ENCODE peak calls at places on chromosomes 1 and 21, in ten cellular contexts. I is neuronal stem cell; A is GOT3; Z is fibroblast of the conjunctiva; U is fibroblast of mammary gland; S is GM12864; J is BE2C; L is posterior vena cava; K is stimulated activated CD4-positive, alpha-beta T cell treated with anti-CD3 and anti-CD28 coated beads, TNF-alpha, amount 100 ng/mL, for 1 hour; T is NB4. H is an unnamed sample.

GRCh38 chr1:224879404-224879803 is 50.1 kb upstream of the DNAH14 start:
- DNase-seq in I (no peak), A (no peak), Z (no peak), U (peak; percentile 67), S (no peak), J (no peak), L (no peak), K (no peak), T (no peak), H (no peak)

GRCh38 chr1:229430761-229431269 is 3.1 kb downstream of the ACTA1 start:
- DNase-seq in I (peak; percentile 50), A (no peak), Z (peak; percentile 10), U (peak; percentile 38), S (no peak), J (no peak), L (no peak), K (no peak), T (peak; percentile 74), H (peak; percentile 75)

GRCh38 chr1:107477233-107477632 is 336.4 kb downstream of the NTNG1 start:
- DNase-seq in I (no peak), A (no peak), Z (no peak), U (peak; percentile 2), S (no peak), J (peak; percentile 31), L (no peak), K (no peak), T (peak; percentile 33), H (no peak)

GRCh38 chr21:45365608-45366241 is 39.2 kb upstream of the COL18A1 start:
- DNase-seq in I (no peak), A (no peak), Z (no peak), U (peak; percentile 55), S (no peak), J (no peak), L (no peak), K (no peak), T (no peak), H (no peak)

GRCh38 chr1:34433099-34433498 is 256.4 kb downstream of the C1orf94 start:
- DNase-seq in I (no peak), A (no peak), Z (no peak), U (no peak), S (no peak), J (no peak), L (no peak), K (no peak), T (no peak), H (no peak)

GRCh38 chr21:29179503-29179902 is 49.1 kb downstream of the MAP3K7CL start:
- DNase-seq in I (no peak), A (no peak), Z (no peak), U (no peak), S (no peak), J (no peak), L (no peak), K (no peak), T (no peak), H (no peak)

GRCh38 chr21:16002872-16003466 is 273.2 kb downstream of the USP25 start:
- DNase-seq in I (no peak), A (no peak), Z (peak; percentile 45), U (peak; percentile 64), S (no peak), J (no peak), L (no peak), K (no peak), T (peak; percentile 1), H (no peak)

GRCh38 chr1:52706136-52706670 is 8.1 kb upstream of the COA7 start:
- DNase-seq in I (no peak), A (no peak), Z (no peak), U (no peak), S (no peak), J (no peak), L (no peak), K (no peak), T (peak; percentile 58), H (no peak)

GRCh38 chr21:31710586-31710985 is 21.3 kb downstream of the SCAF4 start:
- DNase-seq in I (no peak), A (no peak), Z (peak; percentile 33), U (peak; percentile 72), S (no peak), J (no peak), L (no peak), K (no peak), T (no peak), H (no peak)

GRCh38 chr1:84407524-84408318 is 9.4 kb downstream of the DNASE2B start:
- DNase-seq in I (no peak), A (no peak), Z (no peak), U (no peak), S (no peak), J (no peak), L (no peak), K (no peak), T (no peak), H (no peak)

GRCh38 chr1:36894824-36895223 is 139.5 kb downstream of the GRIK3 start:
- DNase-seq in I (no peak), A (no peak), Z (no peak), U (no peak), S (no peak), J (no peak), L (no peak), K (no peak), T (no peak), H (no peak)

GRCh38 chr1:3459051-3459908 is 4.8 kb downstream of the ARHGEF16 start:
- DNase-seq in I (no peak), A (no peak), Z (no peak), U (no peak), S (no peak), J (peak; percentile 2), L (no peak), K (no peak), T (no peak), H (no peak)

GRCh38 chr1:171110485-171111340 is 20.0 kb downstream of the FMO3 start:
- DNase-seq in I (no peak), A (no peak), Z (peak; percentile 35), U (peak; percentile 76), S (no peak), J (no peak), L (no peak), K (no peak), T (no peak), H (no peak)

GRCh38 chr1:13823126-13823880 is 123.3 kb downstream of the PRDM2 start:
- DNase-seq in I (no peak), A (no peak), Z (no peak), U (no peak), S (no peak), J (no peak), L (no peak), K (no peak), T (no peak), H (no peak)

GRCh38 chr1:43472087-43472462 is 18.3 kb upstream of the HYI start:
- DNase-seq in I (no peak), A (no peak), Z (no peak), U (no peak), S (no peak), J (no peak), L (no peak), K (no peak), T (no peak), H (no peak)

GRCh38 chr1:208950206-208950605 is 633.3 kb upstream of the CAMK1G start:
- DNase-seq in I (no peak), A (no peak), Z (no peak), U (peak; percentile 2), S (no peak), J (no peak), L (no peak), K (no peak), T (no peak), H (no peak)

GRCh38 chr1:1264868-1265272 is 8.8 kb downstream of the UBE2J2 start:
- DNase-seq in I (no peak), A (no peak), Z (peak; percentile 78), U (peak; percentile 98), S (no peak), J (no peak), L (no peak), K (no peak), T (no peak), H (no peak)

GRCh38 chr21:36125513-36126121 is 9.3 kb upstream of the CBR3 start:
- DNase-seq in I (no peak), A (no peak), Z (no peak), U (peak; percentile 61), S (no peak), J (peak; percentile 50), L (no peak), K (peak; percentile 22), T (peak; percentile 63), H (peak; percentile 47)

GRCh38 chr1:165793951-165794350 is 25.3 kb upstream of the TMCO1 start:
- DNase-seq in I (no peak), A (no peak), Z (no peak), U (peak; percentile 54), S (no peak), J (no peak), L (no peak), K (no peak), T (no peak), H (no peak)

GRCh38 chr1:29362116-29362515 is 125.8 kb downstream of the PTPRU start:
- DNase-seq in I (no peak), A (no peak), Z (no peak), U (no peak), S (no peak), J (no peak), L (no peak), K (no peak), T (no peak), H (no peak)

GRCh38 chr1:117142200-117142599 is 20.7 kb upstream of the TRIM45 start:
- DNase-seq in I (no peak), A (no peak), Z (no peak), U (peak; percentile 66), S (no peak), J (no peak), L (no peak), K (no peak), T (no peak), H (no peak)

GRCh38 chr1:180908084-180908765 is 4.5 kb upstream of the KIAA1614 start:
- DNase-seq in I (no peak), A (no peak), Z (no peak), U (no peak), S (no peak), J (no peak), L (peak; percentile 51), K (no peak), T (no peak), H (no peak)

GRCh38 chr1:25806418-25806817 is 6.4 kb downstream of the SELENON start:
- DNase-seq in I (no peak), A (no peak), Z (peak; percentile 74), U (peak; percentile 88), S (no peak), J (no peak), L (peak; percentile 92), K (no peak), T (no peak), H (no peak)

GRCh38 chr1:40539338-40539737 is 7.9 kb downstream of the ZNF684 start:
- DNase-seq in I (no peak), A (no peak), Z (no peak), U (no peak), S (no peak), J (no peak), L (no peak), K (no peak), T (peak; percentile 91), H (no peak)

GRCh38 chr1:35298464-35298863 is 30.0 kb downstream of the ZMYM4 start:
- DNase-seq in I (peak; percentile 2), A (no peak), Z (peak; percentile 17), U (peak; percentile 50), S (peak; percentile 8), J (peak; percentile 18), L (no peak), K (no peak), T (peak; percentile 46), H (no peak)

GRCh38 chr1:111204211-111204883 is 3.9 kb upstream of the DENND2D start:
- DNase-seq in I (no peak), A (no peak), Z (no peak), U (no peak), S (peak; percentile 55), J (no peak), L (peak; percentile 85), K (peak; percentile 47), T (no peak), H (no peak)

GRCh38 chr1:197388801-197389200 is 120.7 kb downstream of the CRB1 start:
- DNase-seq in I (no peak), A (no peak), Z (no peak), U (no peak), S (no peak), J (no peak), L (no peak), K (no peak), T (no peak), H (no peak)

GRCh38 chr1:24727490-24728214 is 17.6 kb upstream of the CLIC4 start:
- DNase-seq in I (no peak), A (peak; percentile 35), Z (peak; percentile 62), U (peak; percentile 89), S (no peak), J (no peak), L (peak; percentile 95), K (no peak), T (peak; percentile 84), H (no peak)

H was measured in neural crest cell.